ENCODE peak calls at places on chromosomes 5 and 9, in eight cellular contexts. One of them, this sample, is unnamed. For H3K27me3, the result is how much of the 10 kb centered on the place peaks cover.

GRCh38 chr5:128782446-128782845 is 182.8 kb upstream of the SLC27A6 start:
- DNase-seq in IMR-90: peak
- DNase-seq in breast epithelium: peak
- DNase-seq in body of pancreas: peak
- DNase-seq in PC-9: peak
- DNase-seq in tibial artery: peak
- DNase-seq in heart left ventricle: peak
- DNase-seq in GM23338: no peak
- DNase-seq in this sample: peak

GRCh38 chr5:1380011-1380817 is 35.3 kb upstream of the CLPTM1L start:
- DNase-seq in IMR-90: peak
- DNase-seq in breast epithelium: no peak
- DNase-seq in body of pancreas: peak
- DNase-seq in PC-9: no peak
- DNase-seq in tibial artery: no peak
- DNase-seq in heart left ventricle: no peak
- DNase-seq in GM23338: peak
- DNase-seq in this sample: no peak

GRCh38 chr5:157057459-157058370 is 1.2 kb downstream of the HAVCR1 start:
- DNase-seq in IMR-90: no peak
- DNase-seq in breast epithelium: no peak
- DNase-seq in body of pancreas: no peak
- DNase-seq in PC-9: no peak
- DNase-seq in tibial artery: no peak
- DNase-seq in heart left ventricle: no peak
- DNase-seq in GM23338: no peak
- DNase-seq in this sample: no peak

GRCh38 chr5:64958757-64959391 is 190.1 kb downstream of the CWC27 start:
- DNase-seq in IMR-90: peak
- DNase-seq in breast epithelium: no peak
- DNase-seq in body of pancreas: no peak
- DNase-seq in PC-9: no peak
- DNase-seq in tibial artery: no peak
- DNase-seq in heart left ventricle: no peak
- DNase-seq in GM23338: peak
- DNase-seq in this sample: no peak

GRCh38 chr5:34708777-34709176 is 52.6 kb downstream of the RAI14 start:
- DNase-seq in IMR-90: no peak
- DNase-seq in breast epithelium: no peak
- DNase-seq in body of pancreas: no peak
- DNase-seq in PC-9: no peak
- DNase-seq in tibial artery: no peak
- DNase-seq in heart left ventricle: no peak
- DNase-seq in GM23338: no peak
- DNase-seq in this sample: no peak

GRCh38 chr5:14488697-14489096 is 92.9 kb upstream of the OTULINL start:
- DNase-seq in IMR-90: no peak
- DNase-seq in breast epithelium: no peak
- DNase-seq in body of pancreas: no peak
- DNase-seq in PC-9: no peak
- DNase-seq in tibial artery: no peak
- DNase-seq in heart left ventricle: no peak
- DNase-seq in GM23338: peak
- DNase-seq in this sample: no peak

GRCh38 chr5:172102913-172103629 is 85.0 kb downstream of the STK10 start:
- DNase-seq in IMR-90: peak
- DNase-seq in breast epithelium: peak
- DNase-seq in body of pancreas: no peak
- DNase-seq in PC-9: peak
- DNase-seq in tibial artery: no peak
- DNase-seq in heart left ventricle: peak
- DNase-seq in GM23338: peak
- DNase-seq in this sample: no peak

GRCh38 chr5:67511911-67512310 is 315.3 kb upstream of the CD180 start:
- DNase-seq in IMR-90: no peak
- DNase-seq in breast epithelium: no peak
- DNase-seq in body of pancreas: no peak
- DNase-seq in PC-9: no peak
- DNase-seq in tibial artery: no peak
- DNase-seq in heart left ventricle: no peak
- DNase-seq in GM23338: no peak
- DNase-seq in this sample: peak

GRCh38 chr9:94918038-94918753 is 191.7 kb downstream of the AOPEP start:
- DNase-seq in IMR-90: no peak
- DNase-seq in breast epithelium: no peak
- DNase-seq in body of pancreas: no peak
- DNase-seq in PC-9: peak
- DNase-seq in tibial artery: no peak
- DNase-seq in heart left ventricle: no peak
- DNase-seq in GM23338: no peak
- DNase-seq in this sample: no peak

GRCh38 chr5:96247097-96247675 is 185.9 kb downstream of the PCSK1 start:
- DNase-seq in IMR-90: peak
- DNase-seq in breast epithelium: no peak
- DNase-seq in body of pancreas: peak
- DNase-seq in PC-9: no peak
- DNase-seq in tibial artery: peak
- DNase-seq in heart left ventricle: peak
- DNase-seq in GM23338: no peak
- DNase-seq in this sample: no peak

GRCh38 chr5:82641362-82641988 is 363.3 kb upstream of the RPS23 start:
- DNase-seq in IMR-90: peak
- DNase-seq in breast epithelium: peak
- DNase-seq in body of pancreas: peak
- DNase-seq in PC-9: peak
- DNase-seq in tibial artery: peak
- DNase-seq in heart left ventricle: peak
- DNase-seq in GM23338: peak
- DNase-seq in this sample: peak

GRCh38 chr5:55593115-55593472 is 58.3 kb upstream of the PLPP1 start:
- DNase-seq in IMR-90: no peak
- DNase-seq in breast epithelium: no peak
- DNase-seq in body of pancreas: no peak
- DNase-seq in PC-9: no peak
- DNase-seq in tibial artery: no peak
- DNase-seq in heart left ventricle: no peak
- DNase-seq in GM23338: no peak
- DNase-seq in this sample: no peak

GRCh38 chr9:126203313-126203712 is 123.3 kb upstream of the MVB12B start:
- DNase-seq in IMR-90: no peak
- DNase-seq in breast epithelium: no peak
- DNase-seq in body of pancreas: no peak
- DNase-seq in PC-9: no peak
- DNase-seq in tibial artery: no peak
- DNase-seq in heart left ventricle: no peak
- DNase-seq in GM23338: peak
- DNase-seq in this sample: no peak
- TF ChIP-seq CTCF in IMR-90: no peak
- TF ChIP-seq CTCF in breast epithelium: no peak
- TF ChIP-seq CTCF in body of pancreas: no peak
- TF ChIP-seq CTCF in PC-9: peak
- TF ChIP-seq CTCF in tibial artery: no peak
- TF ChIP-seq CTCF in heart left ventricle: no peak
- TF ChIP-seq CTCF in GM23338: peak
- TF ChIP-seq CTCF in this sample: no peak

DNA sequence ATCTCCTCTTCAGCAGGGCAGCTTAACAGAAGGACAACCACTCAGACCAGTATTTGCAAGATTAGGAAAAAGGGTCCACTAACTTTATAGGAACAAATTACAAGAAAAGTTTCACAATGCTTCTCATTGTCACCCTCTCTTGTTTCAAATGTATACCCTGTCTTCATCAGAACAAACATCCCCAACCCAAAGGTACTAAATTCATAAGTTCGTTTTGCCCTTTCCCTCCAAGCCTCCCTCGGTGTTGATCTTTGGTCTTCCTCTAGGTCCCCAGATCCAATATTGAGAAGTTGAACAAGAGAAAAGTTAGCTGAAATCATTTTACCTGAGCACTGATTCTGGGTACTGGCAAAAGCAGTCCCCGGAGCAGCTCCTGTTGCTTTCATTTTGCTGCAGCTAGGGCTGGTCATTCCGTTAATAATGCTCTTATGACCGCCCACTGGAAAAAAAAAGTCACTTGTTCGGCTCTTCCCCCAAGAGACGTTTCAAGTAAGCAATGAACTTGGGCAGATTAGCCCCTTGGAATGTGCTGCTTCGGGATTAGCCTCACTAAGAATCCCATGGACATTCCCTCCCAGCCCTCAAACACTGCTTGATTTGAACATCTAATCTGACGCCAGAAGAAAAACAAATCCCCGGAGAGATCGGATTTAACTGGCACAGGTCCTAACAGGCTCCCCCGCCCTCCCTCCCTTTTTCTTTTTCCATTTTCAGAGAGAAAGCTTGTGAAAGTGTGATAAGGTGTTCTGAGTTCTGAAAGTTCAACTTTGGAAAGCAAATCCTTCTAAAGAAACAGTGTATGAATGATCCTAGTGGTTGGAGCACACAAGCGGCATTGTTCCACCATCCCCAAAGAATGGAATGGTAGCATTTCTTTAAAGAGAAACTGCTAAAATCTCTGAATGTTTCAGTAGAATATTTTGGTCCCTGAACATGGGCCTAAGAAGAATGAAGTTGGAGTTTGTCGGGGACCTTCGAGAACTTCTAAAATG is 252.5 kb downstream of the TRPM3 start:
- DNase-seq in IMR-90: no peak
- DNase-seq in breast epithelium: no peak
- DNase-seq in body of pancreas: no peak
- DNase-seq in PC-9: no peak
- DNase-seq in tibial artery: no peak
- DNase-seq in heart left ventricle: no peak
- DNase-seq in GM23338: no peak
- DNase-seq in this sample: no peak
- H3K4me3 ChIP-seq in IMR-90: no peak
- H3K4me3 ChIP-seq in breast epithelium: peak
- H3K4me3 ChIP-seq in body of pancreas: no peak
- H3K4me3 ChIP-seq in PC-9: no peak
- H3K4me3 ChIP-seq in tibial artery: peak
- H3K4me3 ChIP-seq in heart left ventricle: peak
- H3K4me3 ChIP-seq in GM23338: no peak
- H3K4me3 ChIP-seq in this sample: peak

DNA sequence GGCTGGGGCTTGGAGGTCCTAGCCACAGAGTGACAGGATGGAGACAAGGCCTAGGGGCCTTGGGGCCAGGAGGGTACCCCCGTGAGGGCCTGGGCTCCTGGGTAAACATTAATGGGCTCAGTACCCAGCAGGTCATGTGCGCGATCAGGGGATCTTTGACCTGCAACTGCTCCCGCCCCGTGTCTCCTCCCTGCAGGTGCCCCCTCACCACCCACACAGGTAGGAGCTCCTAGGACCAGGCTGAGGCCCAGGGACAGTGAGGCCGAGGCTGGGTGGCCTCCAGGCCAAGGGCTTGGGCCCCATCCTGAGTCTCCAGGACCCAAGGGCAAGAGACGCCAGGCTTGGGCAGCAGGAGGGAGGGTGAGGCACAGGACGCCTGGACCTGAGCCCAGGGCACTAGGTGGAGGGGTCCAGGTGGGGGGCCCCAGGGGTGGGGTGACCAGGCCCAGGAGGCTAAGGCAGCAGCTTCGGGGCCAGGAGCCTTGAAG is at the start of gene SLC34A3:
- DNase-seq in IMR-90: no peak
- DNase-seq in breast epithelium: no peak
- DNase-seq in body of pancreas: no peak
- DNase-seq in PC-9: no peak
- DNase-seq in tibial artery: no peak
- DNase-seq in heart left ventricle: no peak
- DNase-seq in GM23338: no peak
- DNase-seq in this sample: no peak
- H3K27me3 ChIP-seq in IMR-90: under half
- H3K27me3 ChIP-seq in breast epithelium: under half
- H3K27me3 ChIP-seq in body of pancreas: under half
- H3K27me3 ChIP-seq in PC-9: under half
- H3K27me3 ChIP-seq in tibial artery: half or more
- H3K27me3 ChIP-seq in heart left ventricle: under half
- H3K27me3 ChIP-seq in GM23338: under half
- H3K27me3 ChIP-seq in this sample: under half

DNA sequence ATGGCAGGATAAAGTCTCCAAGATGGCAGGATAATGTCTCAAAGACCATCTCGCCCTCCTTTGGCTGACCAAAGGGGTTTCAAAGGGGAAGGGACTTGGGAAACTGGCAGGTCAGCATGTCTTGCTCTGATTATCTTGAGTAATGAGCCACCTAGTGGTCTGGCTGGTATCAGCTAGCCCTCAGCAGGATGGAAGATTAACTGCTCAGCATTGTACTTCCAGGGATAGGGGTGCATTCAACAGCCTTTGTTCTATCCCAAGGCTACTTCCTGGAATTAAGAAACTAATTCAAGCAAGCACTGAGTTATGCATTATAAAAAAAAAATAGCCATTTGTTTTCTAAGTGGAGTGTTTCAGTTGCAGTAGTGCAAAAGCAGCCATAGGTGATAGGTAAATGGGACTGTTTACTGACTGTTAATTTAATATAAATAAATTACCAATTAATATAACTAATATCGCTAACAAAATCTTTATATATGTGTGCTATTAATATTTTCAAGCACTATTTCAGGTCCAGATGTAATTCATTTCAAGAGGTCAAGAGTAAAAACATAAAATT is 555.5 kb downstream of the CDH9 start:
- DNase-seq in IMR-90: no peak
- DNase-seq in breast epithelium: no peak
- DNase-seq in body of pancreas: no peak
- DNase-seq in PC-9: peak
- DNase-seq in tibial artery: no peak
- DNase-seq in heart left ventricle: no peak
- DNase-seq in GM23338: peak
- DNase-seq in this sample: peak
- TF ChIP-seq CTCF in IMR-90: peak
- TF ChIP-seq CTCF in breast epithelium: no peak
- TF ChIP-seq CTCF in body of pancreas: peak
- TF ChIP-seq CTCF in PC-9: peak
- TF ChIP-seq CTCF in tibial artery: no peak
- TF ChIP-seq CTCF in heart left ventricle: peak
- TF ChIP-seq CTCF in GM23338: peak
- TF ChIP-seq CTCF in this sample: peak

GRCh38 chr9:126671983-126672382 is 58.3 kb downstream of the LMX1B start:
- DNase-seq in IMR-90: no peak
- DNase-seq in breast epithelium: no peak
- DNase-seq in body of pancreas: no peak
- DNase-seq in PC-9: no peak
- DNase-seq in tibial artery: no peak
- DNase-seq in heart left ventricle: no peak
- DNase-seq in GM23338: no peak
- DNase-seq in this sample: no peak
- H3K4me3 ChIP-seq in IMR-90: no peak
- H3K4me3 ChIP-seq in breast epithelium: no peak
- H3K4me3 ChIP-seq in body of pancreas: no peak
- H3K4me3 ChIP-seq in PC-9: no peak
- H3K4me3 ChIP-seq in tibial artery: no peak
- H3K4me3 ChIP-seq in heart left ventricle: no peak
- H3K4me3 ChIP-seq in GM23338: no peak
- H3K4me3 ChIP-seq in this sample: no peak

DNA sequence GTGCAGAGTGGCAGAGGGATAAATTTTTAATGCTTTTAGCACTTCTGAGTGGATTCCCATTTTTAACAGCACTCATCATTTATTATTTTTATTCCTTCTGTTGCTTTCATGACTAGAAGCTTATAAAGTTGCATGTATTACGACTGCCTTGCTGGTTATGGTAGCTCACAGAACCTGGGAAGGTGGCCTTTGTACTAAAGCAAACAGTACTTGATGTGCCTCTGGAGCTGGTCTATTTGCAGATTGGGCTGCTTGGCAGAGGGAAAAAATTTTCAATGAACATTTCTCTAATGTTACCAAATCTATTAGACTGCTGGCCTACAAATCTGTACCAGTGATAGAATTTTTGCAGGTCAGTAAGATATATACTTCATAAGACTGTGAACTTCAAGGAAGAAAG is 274.5 kb upstream of the C9orf72 start:
- DNase-seq in IMR-90: no peak
- DNase-seq in breast epithelium: no peak
- DNase-seq in body of pancreas: no peak
- DNase-seq in PC-9: no peak
- DNase-seq in tibial artery: no peak
- DNase-seq in heart left ventricle: no peak
- DNase-seq in GM23338: no peak
- DNase-seq in this sample: no peak
- H3K27me3 ChIP-seq in IMR-90: under half
- H3K27me3 ChIP-seq in breast epithelium: under half
- H3K27me3 ChIP-seq in body of pancreas: under half
- H3K27me3 ChIP-seq in PC-9: under half
- H3K27me3 ChIP-seq in tibial artery: under half
- H3K27me3 ChIP-seq in heart left ventricle: under half
- H3K27me3 ChIP-seq in GM23338: under half
- H3K27me3 ChIP-seq in this sample: under half

This sample was measured in dorsolateral prefrontal cortex.